ENCODE peak calls at places on chromosomes 4 and X, in nine cellular contexts. Z is BE2C, O is GM12865, D is fibroblast of pulmonary artery, V is astrocyte of the cerebellum, M is fibroblast of lung, Y is neuronal stem cell, E is left ventricle myocardium inferior, X is cardiac muscle cell. R is an unnamed sample.

GRCh38 chr4:53714377-53715140 is 123.3 kb upstream of the LNX1 start:
- DNase-seq in Z (no peak), Y (no peak), E (no peak), O (no peak), X (peak; percentile 84), V (no peak), M (peak; percentile 85), D (peak; percentile 60), R (no peak)

GRCh38 chrX:76279007-76279406 is 106.1 kb downstream of the PBDC1 start:
- DNase-seq in M (peak; percentile 21), V (peak; percentile 4), E (peak; percentile 13), D (peak; percentile 64), Z (peak; percentile 36), O (peak; percentile 42), Y (peak; percentile 39), X (peak; percentile 58), R (no peak)

GRCh38 chr4:15906024-15906443 is 32.5 kb downstream of the FGFBP1 start:
- DNase-seq in V (no peak), Z (no peak), M (peak; percentile 75), D (peak; percentile 14), X (no peak), O (peak; percentile 17), Y (no peak), E (peak; percentile 18), R (no peak)

GRCh38 chrX:12975999-12976558 is 1.2 kb downstream of the TMSB4X start:
- DNase-seq in O (peak; percentile 65), M (peak; percentile 54), V (no peak), E (peak; percentile 37), Z (peak; percentile 23), D (peak; percentile 54), X (peak; percentile 68), Y (peak; percentile 17), R (peak; percentile 43)

GRCh38 chrX:99078301-99078700 is 1331.8 kb downstream of the PCDH19 start:
- DNase-seq in D (no peak), Y (no peak), M (no peak), O (no peak), V (no peak), E (no peak), Z (no peak), X (no peak), R (no peak)

GRCh38 chr4:95715830-95716229 is 124.1 kb upstream of the PDHA2 start:
- DNase-seq in Y (no peak), Z (no peak), D (no peak), M (no peak), E (no peak), X (no peak), V (no peak), O (no peak), R (no peak)

GRCh38 chr4:109424093-109424818 is 9.4 kb upstream of the SEC24B start:
- DNase-seq in Y (no peak), E (no peak), M (no peak), Z (peak; percentile 22), V (no peak), X (no peak), D (no peak), O (peak; percentile 35), R (no peak)

GRCh38 chrX:67718926-67719325 is 175.1 kb downstream of the AR start:
- DNase-seq in M (no peak), O (no peak), Y (no peak), D (no peak), V (no peak), X (no peak), E (peak; percentile 36), Z (no peak), R (no peak)

GRCh38 chrX:103406256-103406655 is 29.9 kb downstream of the BEX3 start:
- DNase-seq in V (no peak), E (no peak), Z (no peak), D (no peak), X (no peak), O (no peak), M (no peak), Y (no peak), R (no peak)

GRCh38 chrX:103405009-103405333 is 28.6 kb downstream of the BEX3 start:
- DNase-seq in Z (no peak), X (no peak), M (no peak), O (no peak), Y (no peak), E (no peak), V (no peak), D (no peak), R (no peak)

GRCh38 chrX:103407776-103408175 is 31.4 kb downstream of the BEX3 start:
- DNase-seq in D (no peak), E (no peak), M (no peak), X (no peak), V (no peak), Z (no peak), O (no peak), Y (no peak), R (no peak)

GRCh38 chrX:103400931-103401330 is 24.6 kb downstream of the BEX3 start:
- DNase-seq in O (no peak), E (no peak), X (no peak), D (no peak), Y (no peak), M (no peak), V (no peak), Z (no peak), R (no peak)

DNA sequence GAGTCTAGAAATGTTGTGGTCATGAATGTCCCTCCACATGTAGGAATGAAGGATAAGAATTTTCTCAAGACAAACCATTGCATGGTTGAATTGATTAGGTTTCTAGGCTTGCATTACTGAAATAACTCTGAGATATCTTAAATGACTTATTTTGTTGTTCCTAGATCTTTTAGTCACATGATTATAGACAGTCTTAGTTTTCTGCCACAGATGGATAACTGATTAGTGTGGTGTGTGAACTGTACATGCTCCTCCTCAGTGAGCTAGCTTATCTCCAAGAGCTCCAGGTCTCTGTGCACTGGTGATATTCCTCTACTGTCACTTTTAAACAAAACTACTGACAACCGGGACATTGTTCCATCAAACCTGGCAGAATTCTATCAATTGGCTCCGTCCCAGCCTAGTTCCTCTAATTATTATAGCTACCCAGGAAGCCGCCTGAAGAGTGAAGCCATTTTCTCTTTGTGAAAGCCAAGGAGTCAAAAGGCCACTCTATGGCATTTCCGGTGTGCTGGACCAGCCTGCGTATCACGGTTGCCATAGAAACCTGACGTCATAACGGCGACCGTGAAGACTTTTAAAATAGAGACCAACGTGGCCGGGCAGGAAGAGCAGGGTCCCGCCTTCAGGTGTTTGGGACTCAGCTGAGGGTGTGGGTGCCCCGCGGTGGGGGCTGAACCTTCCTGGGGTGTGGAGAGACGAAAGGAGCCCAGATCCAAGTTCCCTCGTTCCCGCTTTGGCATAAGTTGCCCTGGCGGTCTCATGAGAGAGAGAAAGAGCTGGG is 28.1 kb downstream of the BEX3 start:
- DNase-seq in O (peak; percentile 90), Y (peak; percentile 59), D (peak; percentile 95), V (peak; percentile 75), M (peak; percentile 88), E (peak; percentile 31), Z (peak; percentile 53), X (peak; percentile 93), R (peak; percentile 81)
- H3K4me3 ChIP-seq in O (peak overlapping the region; percentile 59), Y (peak overlapping the region; percentile 91), D (peak overlapping the region; percentile 60), V (peak overlapping the region; percentile 42), M (peak overlapping the region; percentile 83), E (peak overlapping the region; percentile 63), Z (peak overlapping the region; percentile 74), X (peak overlapping the region; percentile 71), R (peak overlapping the region; percentile 39)

GRCh38 chr4:170090667-170091052 is 904 bp upstream of the AADAT start:
- DNase-seq in V (peak; percentile 5), E (no peak), X (peak; percentile 16), D (peak; percentile 11), M (peak; percentile 53), O (no peak), Z (no peak), Y (no peak), R (no peak)

GRCh38 chr4:170087163-170087700 is 2.5 kb downstream of the AADAT start:
- DNase-seq in E (no peak), X (peak; percentile 25), D (peak; percentile 52), Y (no peak), M (peak; percentile 58), O (no peak), V (no peak), Z (no peak), R (no peak)

GRCh38 chr4:170089274-170089742 is 448 bp downstream of the AADAT start:
- DNase-seq in Y (peak; percentile 29), O (no peak), E (no peak), X (peak; percentile 45), D (peak; percentile 48), M (peak; percentile 61), Z (peak; percentile 56), V (peak; percentile 16), R (peak; percentile 38)

GRCh38 chr4:170089743-170090666 is at the start of gene AADAT:
- DNase-seq in V (peak; percentile 19), X (peak; percentile 82), Z (peak; percentile 89), O (peak; percentile 3), E (peak; percentile 79), Y (peak; percentile 81), M (peak; percentile 73), D (peak; percentile 70), R (peak; percentile 79)

DNA sequence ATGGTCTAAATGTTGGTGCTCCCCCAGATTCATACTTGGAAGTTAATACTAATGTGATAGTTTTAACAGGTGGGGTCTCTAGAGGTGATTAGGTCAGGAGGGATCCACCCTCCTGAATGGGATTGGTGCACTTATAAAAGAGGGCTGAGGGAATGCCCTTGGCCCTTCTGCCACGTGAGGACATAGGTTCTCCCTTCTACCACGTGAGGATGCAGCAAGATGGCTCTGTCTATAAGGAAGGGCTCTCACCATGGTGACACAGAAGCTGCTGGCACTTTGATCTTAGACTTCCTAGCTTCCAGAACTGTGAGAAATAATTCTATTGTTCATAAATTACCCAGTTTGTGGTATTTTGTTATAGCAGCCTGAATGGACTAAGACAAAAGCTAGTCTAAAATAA is 1.1 kb downstream of the AADAT start:
- DNase-seq in Z (no peak), Y (no peak), D (no peak), E (no peak), V (no peak), M (no peak), O (no peak), X (no peak), R (no peak)
- H3K4me3 ChIP-seq in Z (peak overlapping the region; percentile 94), Y (no peak overlapping the region), D (peak overlapping the region; percentile 71), E (peak overlapping the region; percentile 72), V (peak overlapping the region; percentile 52), M (peak overlapping the region; percentile 72), O (no peak overlapping the region), X (peak overlapping the region; percentile 50), R (peak overlapping the region; percentile 59)

DNA sequence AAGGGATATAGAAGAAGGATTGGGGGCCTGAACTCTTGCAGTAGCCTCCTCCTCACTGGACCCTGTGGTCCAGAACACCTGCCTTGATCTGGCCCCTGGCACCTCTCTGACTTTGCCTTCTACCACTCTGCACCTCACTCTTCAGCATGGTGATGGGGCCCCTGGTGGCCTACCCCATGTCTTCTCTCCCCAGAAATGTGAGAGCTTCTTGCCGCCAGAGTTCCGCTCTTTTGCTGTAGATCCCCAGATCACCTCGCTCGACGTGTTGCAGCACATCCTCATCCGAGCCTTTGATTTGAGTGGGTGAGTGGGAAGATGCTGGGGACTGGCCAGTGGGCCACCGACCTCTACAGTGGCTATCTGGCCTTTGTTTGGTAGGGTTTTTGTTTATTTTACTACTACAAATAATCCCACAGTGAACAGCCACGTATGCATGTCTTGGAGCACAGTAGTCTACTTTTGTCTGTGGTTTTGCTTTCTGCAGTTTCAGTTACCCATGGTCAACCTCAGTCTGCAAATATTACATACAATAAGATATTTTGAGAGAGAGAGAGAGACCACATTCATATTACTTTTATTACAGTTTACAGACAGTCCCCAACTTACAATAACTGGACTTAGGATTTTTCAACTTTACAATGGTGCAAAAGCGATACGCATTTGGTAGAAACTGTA is 1.8 kb downstream of the TBC1D25 start:
- DNase-seq in Y (no peak), Z (no peak), E (no peak), V (no peak), D (no peak), O (peak; percentile 68), M (no peak), X (no peak), R (no peak)
- H3K4me3 ChIP-seq in Y (no peak overlapping the region), Z (no peak overlapping the region), E (no peak overlapping the region), V (no peak overlapping the region), D (no peak overlapping the region), O (peak overlapping the region; percentile 72), M (no peak overlapping the region), X (no peak overlapping the region), R (no peak overlapping the region)

DNA sequence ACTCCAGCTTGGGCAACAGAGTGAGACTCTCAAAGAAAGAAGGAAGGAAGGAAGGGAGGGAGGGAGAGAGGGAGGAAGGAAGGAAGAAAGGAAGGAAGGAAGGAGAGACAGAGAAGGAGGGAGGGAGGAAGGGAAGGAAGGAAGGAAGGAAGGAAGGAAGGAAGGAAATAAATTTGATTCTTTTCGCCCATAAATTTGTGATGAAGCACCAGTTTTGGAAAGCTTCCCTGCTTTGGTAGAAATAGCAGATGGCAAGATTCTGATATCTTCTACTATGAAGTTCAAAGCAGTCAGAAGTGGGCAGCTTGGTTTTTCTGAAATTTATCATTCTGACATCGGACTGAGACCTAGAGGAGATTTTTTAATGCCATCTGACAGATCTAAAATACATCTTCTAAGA is 11.7 kb upstream of the GYG2 start:
- DNase-seq in D (no peak), E (no peak), X (no peak), O (no peak), M (no peak), Z (no peak), V (no peak), Y (no peak), R (no peak)
- H3K4me3 ChIP-seq in D (no peak overlapping the region), E (no peak overlapping the region), X (no peak overlapping the region), O (no peak overlapping the region), M (no peak overlapping the region), Z (no peak overlapping the region), V (no peak overlapping the region), Y (no peak overlapping the region), R (no peak overlapping the region)